ENCODE peak calls at places on chromosomes 16 and 17, in five cellular contexts. W, N, I, T and A are unnamed samples.

GRCh38 chr17:75262112-75262606 is 480 bp downstream of the MRPS7 start:
- DNase-seq in T (no peak), W (no peak), I (no peak), N (peak), A (no peak)

GRCh38 chr16:57888128-57888527 is 82.8 kb downstream of the CNGB1 start:
- DNase-seq in N (no peak), T (no peak), W (no peak), I (no peak), A (no peak)

GRCh38 chr17:70492368-70492767 is 323.0 kb downstream of the KCNJ2 start:
- DNase-seq in T (no peak), I (no peak), N (no peak), W (no peak), A (no peak)

GRCh38 chr16:65817066-65817465 is 549.4 kb upstream of the CDH5 start:
- DNase-seq in W (no peak), T (no peak), I (no peak), N (no peak), A (no peak)

GRCh38 chr16:1379054-1379862 is 27.5 kb downstream of the GNPTG start:
- DNase-seq in N (peak), W (peak), I (peak), T (peak), A (peak)

GRCh38 chr17:45357364-45357997 is 40.7 kb upstream of the MAP3K14 start:
- DNase-seq in W (no peak), T (no peak), N (no peak), I (no peak), A (no peak)

GRCh38 chr16:23081675-23082119 is 67.6 kb downstream of the USP31 start:
- DNase-seq in N (peak), W (no peak), I (peak), T (no peak), A (peak)

GRCh38 chr16:81094771-81095251 is 1.4 kb downstream of the GCSH start:
- DNase-seq in I (no peak), N (no peak), W (no peak), T (no peak), A (no peak)

GRCh38 chr16:87317766-87318121 is 552 bp upstream of the C16orf95 start:
- DNase-seq in T (no peak), N (peak), W (peak), I (no peak), A (no peak)

GRCh38 chr16:50908468-50908867 is 166.6 kb downstream of the CYLD start:
- DNase-seq in N (no peak), T (no peak), W (no peak), I (no peak), A (no peak)

GRCh38 chr16:89456412-89456811 is 33.9 kb downstream of the ANKRD11 start:
- DNase-seq in I (no peak), N (no peak), T (no peak), W (no peak), A (no peak)

GRCh38 chr16:49469323-49469670 is 95.7 kb downstream of the C16orf78 start:
- DNase-seq in I (no peak), N (no peak), W (no peak), T (no peak), A (no peak)

GRCh38 chr16:69105501-69106361 is at the start of gene HAS3:
- DNase-seq in W (peak), N (peak), I (peak), T (peak), A (peak)

GRCh38 chr17:16870253-16871245 is 101.4 kb downstream of the TNFRSF13B start:
- DNase-seq in I (no peak), N (no peak), T (no peak), W (no peak), A (no peak)

GRCh38 chr16:78388920-78389564 is 289.6 kb downstream of the WWOX start:
- DNase-seq in W (no peak), N (no peak), I (no peak), T (no peak), A (no peak)

GRCh38 chr17:57937492-57937891 is 17.7 kb downstream of the CUEDC1 start:
- DNase-seq in N (no peak), T (no peak), W (no peak), I (no peak), A (no peak)

GRCh38 chr16:23874613-23875294 is 39.0 kb downstream of the PRKCB start:
- DNase-seq in I (no peak), W (no peak), T (no peak), N (peak), A (no peak)

GRCh38 chr17:59856859-59857794 is 35.6 kb downstream of the TUBD1 start:
- DNase-seq in N (peak), W (no peak), T (no peak), I (no peak), A (no peak)

GRCh38 chr17:72535346-72535745 is 414.5 kb downstream of the SOX9 start:
- DNase-seq in W (no peak), I (no peak), N (no peak), T (no peak), A (no peak)

GRCh38 chr16:30108059-30108855 is 5.1 kb downstream of the GDPD3 start:
- DNase-seq in N (no peak), T (no peak), W (no peak), I (no peak), A (no peak)

GRCh38 chr17:15892679-15893332 is 52.1 kb upstream of the ADORA2B start:
- DNase-seq in T (no peak), I (peak), W (peak), N (peak), A (no peak)

GRCh38 chr17:2213291-2213960 is 90.2 kb downstream of the SMG6 start:
- DNase-seq in W (peak), T (no peak), I (no peak), N (no peak), A (no peak)